ENCODE peak calls at places on chromosomes 11 and 22, in four cellular contexts. One of them, this sample, is unnamed.

GRCh38 chr11:67266424-67267187 is at the start of gene GRK2:
- DNase-seq in ACHN: peak
- DNase-seq in NCI-H2081: peak
- DNase-seq in LoVo: peak
- DNase-seq in this sample: no peak

GRCh38 chr11:102836290-102836875 is 7.0 kb downstream of the MMP3 start:
- DNase-seq in ACHN: no peak
- DNase-seq in NCI-H2081: peak
- DNase-seq in LoVo: no peak
- DNase-seq in this sample: no peak

GRCh38 chr11:72349053-72349452 is 85.3 kb downstream of the CLPB start:
- DNase-seq in ACHN: no peak
- DNase-seq in NCI-H2081: no peak
- DNase-seq in LoVo: no peak
- DNase-seq in this sample: no peak

GRCh38 chr11:125367710-125368109 is 128.4 kb downstream of the FEZ1 start:
- DNase-seq in ACHN: no peak
- DNase-seq in NCI-H2081: no peak
- DNase-seq in LoVo: no peak
- DNase-seq in this sample: no peak

GRCh38 chr11:73761403-73761945 is 600 bp upstream of the RAB6A start:
- DNase-seq in ACHN: no peak
- DNase-seq in NCI-H2081: no peak
- DNase-seq in LoVo: no peak
- DNase-seq in this sample: no peak

GRCh38 chr22:45776313-45776585 is 104.6 kb downstream of the ATXN10 start:
- DNase-seq in ACHN: no peak
- DNase-seq in NCI-H2081: no peak
- DNase-seq in LoVo: no peak
- DNase-seq in this sample: no peak

GRCh38 chr11:117808768-117809167 is 11.8 kb upstream of the DSCAML1 start:
- DNase-seq in ACHN: no peak
- DNase-seq in NCI-H2081: no peak
- DNase-seq in LoVo: no peak
- DNase-seq in this sample: no peak

GRCh38 chr11:69918231-69918937 is 99.2 kb upstream of the FGF3 start:
- DNase-seq in ACHN: no peak
- DNase-seq in NCI-H2081: no peak
- DNase-seq in LoVo: no peak
- DNase-seq in this sample: no peak

GRCh38 chr11:119793335-119793984 is 64.5 kb upstream of the NECTIN1 start:
- DNase-seq in ACHN: no peak
- DNase-seq in NCI-H2081: no peak
- DNase-seq in LoVo: no peak
- DNase-seq in this sample: no peak

GRCh38 chr22:24496661-24497060 is 1.5 kb downstream of the UPB1 start:
- DNase-seq in ACHN: no peak
- DNase-seq in NCI-H2081: no peak
- DNase-seq in LoVo: no peak
- DNase-seq in this sample: no peak

GRCh38 chr11:1574256-1575242 is 2.5 kb upstream of the DUSP8 start:
- DNase-seq in ACHN: peak
- DNase-seq in NCI-H2081: peak
- DNase-seq in LoVo: peak
- DNase-seq in this sample: peak

GRCh38 chr11:57474751-57475115 is 14.4 kb downstream of the RTN4RL2 start:
- DNase-seq in ACHN: no peak
- DNase-seq in NCI-H2081: no peak
- DNase-seq in LoVo: no peak
- DNase-seq in this sample: no peak

GRCh38 chr22:36292823-36293530 is 40.0 kb downstream of the APOL1 start:
- DNase-seq in ACHN: no peak
- DNase-seq in NCI-H2081: no peak
- DNase-seq in LoVo: no peak
- DNase-seq in this sample: no peak

GRCh38 chr11:7537260-7537659 is 23.5 kb downstream of the PPFIBP2 start:
- DNase-seq in ACHN: no peak
- DNase-seq in NCI-H2081: no peak
- DNase-seq in LoVo: no peak
- DNase-seq in this sample: no peak

GRCh38 chr11:68032003-68032402 is 1.5 kb downstream of the NDUFS8 start:
- DNase-seq in ACHN: no peak
- DNase-seq in NCI-H2081: no peak
- DNase-seq in LoVo: no peak
- DNase-seq in this sample: no peak

GRCh38 chr22:48896766-48897637 is 930.7 kb downstream of the BRD1 start:
- DNase-seq in ACHN: no peak
- DNase-seq in NCI-H2081: no peak
- DNase-seq in LoVo: no peak
- DNase-seq in this sample: no peak

GRCh38 chr22:50473088-50473487 is 1.7 kb downstream of the SBF1 start:
- DNase-seq in ACHN: peak
- DNase-seq in NCI-H2081: no peak
- DNase-seq in LoVo: no peak
- DNase-seq in this sample: no peak

GRCh38 chr11:133681901-133682300 is 149.6 kb upstream of the OPCML start:
- DNase-seq in ACHN: no peak
- DNase-seq in NCI-H2081: peak
- DNase-seq in LoVo: no peak
- DNase-seq in this sample: no peak

GRCh38 chr11:70324354-70325115 is 54.0 kb downstream of the PPFIA1 start:
- DNase-seq in ACHN: peak
- DNase-seq in NCI-H2081: no peak
- DNase-seq in LoVo: no peak
- DNase-seq in this sample: peak

GRCh38 chr11:111387318-111387863 is 8.3 kb upstream of the POU2AF1 start:
- DNase-seq in ACHN: no peak
- DNase-seq in NCI-H2081: peak
- DNase-seq in LoVo: peak
- DNase-seq in this sample: no peak

GRCh38 chr11:1395773-1396374 is 6.1 kb downstream of the BRSK2 start:
- DNase-seq in ACHN: no peak
- DNase-seq in NCI-H2081: no peak
- DNase-seq in LoVo: no peak
- DNase-seq in this sample: no peak

GRCh38 chr11:46327829-46328228 is 19.4 kb upstream of the DGKZ start:
- DNase-seq in ACHN: no peak
- DNase-seq in NCI-H2081: no peak
- DNase-seq in LoVo: no peak
- DNase-seq in this sample: no peak

GRCh38 chr11:47154738-47155570 is 21.7 kb downstream of the ARFGAP2 start:
- DNase-seq in ACHN: no peak
- DNase-seq in NCI-H2081: no peak
- DNase-seq in LoVo: no peak
- DNase-seq in this sample: no peak

GRCh38 chr22:26553056-26553752 is 36.7 kb downstream of the TPST2 start:
- DNase-seq in ACHN: peak
- DNase-seq in NCI-H2081: no peak
- DNase-seq in LoVo: no peak
- DNase-seq in this sample: peak

GRCh38 chr11:3849297-3849874 is 6.1 kb upstream of the STIM1 start:
- DNase-seq in ACHN: peak
- DNase-seq in NCI-H2081: peak
- DNase-seq in LoVo: peak
- DNase-seq in this sample: peak

GRCh38 chr11:19919050-19919561 is 206.5 kb downstream of the NAV2 start:
- DNase-seq in ACHN: peak
- DNase-seq in NCI-H2081: no peak
- DNase-seq in LoVo: peak
- DNase-seq in this sample: peak